ENCODE peak calls at places on chromosomes 3 and 15, in six cellular contexts. One of them, this sample, is unnamed.

GRCh38 chr3:177824841-177825240 is 627.6 kb upstream of the TBL1XR1 start:
- DNase-seq in endothelial cell of umbilical vein: no peak
- DNase-seq in K562: no peak
- DNase-seq in GM23248: no peak
- DNase-seq in fibroblast of lung: no peak
- DNase-seq in MM.1S: no peak
- DNase-seq in this sample: no peak

GRCh38 chr3:72275296-72275820 is 490.4 kb upstream of the PROK2 start:
- DNase-seq in endothelial cell of umbilical vein: no peak
- DNase-seq in K562: no peak
- DNase-seq in GM23248: peak
- DNase-seq in fibroblast of lung: peak
- DNase-seq in MM.1S: no peak
- DNase-seq in this sample: no peak

GRCh38 chr3:69504232-69504631 is 118.3 kb upstream of the FRMD4B start:
- DNase-seq in endothelial cell of umbilical vein: no peak
- DNase-seq in K562: no peak
- DNase-seq in GM23248: peak
- DNase-seq in fibroblast of lung: no peak
- DNase-seq in MM.1S: no peak
- DNase-seq in this sample: no peak

GRCh38 chr15:85306946-85307686 is 73.3 kb upstream of the AKAP13 start:
- DNase-seq in endothelial cell of umbilical vein: no peak
- DNase-seq in K562: no peak
- DNase-seq in GM23248: no peak
- DNase-seq in fibroblast of lung: no peak
- DNase-seq in MM.1S: no peak
- DNase-seq in this sample: no peak

GRCh38 chr15:63038926-63039673 is 3.4 kb upstream of the TPM1 start:
- DNase-seq in endothelial cell of umbilical vein: no peak
- DNase-seq in K562: no peak
- DNase-seq in GM23248: peak
- DNase-seq in fibroblast of lung: peak
- DNase-seq in MM.1S: no peak
- DNase-seq in this sample: no peak

GRCh38 chr15:38688761-38689160 is 124.1 kb upstream of the RASGRP1 start:
- DNase-seq in endothelial cell of umbilical vein: no peak
- DNase-seq in K562: no peak
- DNase-seq in GM23248: no peak
- DNase-seq in fibroblast of lung: no peak
- DNase-seq in MM.1S: no peak
- DNase-seq in this sample: no peak

GRCh38 chr3:73685061-73685460 is 60.3 kb upstream of the PDZRN3 start:
- DNase-seq in endothelial cell of umbilical vein: no peak
- DNase-seq in K562: no peak
- DNase-seq in GM23248: no peak
- DNase-seq in fibroblast of lung: no peak
- DNase-seq in MM.1S: no peak
- DNase-seq in this sample: peak

GRCh38 chr3:82743196-82743595 is 981.8 kb upstream of the GBE1 start:
- DNase-seq in endothelial cell of umbilical vein: no peak
- DNase-seq in K562: no peak
- DNase-seq in GM23248: no peak
- DNase-seq in fibroblast of lung: no peak
- DNase-seq in MM.1S: no peak
- DNase-seq in this sample: no peak

GRCh38 chr15:30990036-30990435 is 1.4 kb downstream of the MTMR10 start:
- DNase-seq in endothelial cell of umbilical vein: peak
- DNase-seq in K562: no peak
- DNase-seq in GM23248: peak
- DNase-seq in fibroblast of lung: no peak
- DNase-seq in MM.1S: peak
- DNase-seq in this sample: no peak

GRCh38 chr3:133563186-133563591 is 10.3 kb upstream of the CDV3 start:
- DNase-seq in endothelial cell of umbilical vein: no peak
- DNase-seq in K562: no peak
- DNase-seq in GM23248: peak
- DNase-seq in fibroblast of lung: peak
- DNase-seq in MM.1S: no peak
- DNase-seq in this sample: no peak

GRCh38 chr3:194491996-194492395 is 5.2 kb upstream of the ATP13A3 start:
- DNase-seq in endothelial cell of umbilical vein: no peak
- DNase-seq in K562: no peak
- DNase-seq in GM23248: no peak
- DNase-seq in fibroblast of lung: no peak
- DNase-seq in MM.1S: no peak
- DNase-seq in this sample: no peak
- H2AFZ ChIP-seq in endothelial cell of umbilical vein: no peak
- H2AFZ ChIP-seq in K562: no peak
- H2AFZ ChIP-seq in GM23248: no peak
- H2AFZ ChIP-seq in fibroblast of lung: no peak
- H2AFZ ChIP-seq in MM.1S: no peak
- H2AFZ ChIP-seq in this sample: no peak

DNA sequence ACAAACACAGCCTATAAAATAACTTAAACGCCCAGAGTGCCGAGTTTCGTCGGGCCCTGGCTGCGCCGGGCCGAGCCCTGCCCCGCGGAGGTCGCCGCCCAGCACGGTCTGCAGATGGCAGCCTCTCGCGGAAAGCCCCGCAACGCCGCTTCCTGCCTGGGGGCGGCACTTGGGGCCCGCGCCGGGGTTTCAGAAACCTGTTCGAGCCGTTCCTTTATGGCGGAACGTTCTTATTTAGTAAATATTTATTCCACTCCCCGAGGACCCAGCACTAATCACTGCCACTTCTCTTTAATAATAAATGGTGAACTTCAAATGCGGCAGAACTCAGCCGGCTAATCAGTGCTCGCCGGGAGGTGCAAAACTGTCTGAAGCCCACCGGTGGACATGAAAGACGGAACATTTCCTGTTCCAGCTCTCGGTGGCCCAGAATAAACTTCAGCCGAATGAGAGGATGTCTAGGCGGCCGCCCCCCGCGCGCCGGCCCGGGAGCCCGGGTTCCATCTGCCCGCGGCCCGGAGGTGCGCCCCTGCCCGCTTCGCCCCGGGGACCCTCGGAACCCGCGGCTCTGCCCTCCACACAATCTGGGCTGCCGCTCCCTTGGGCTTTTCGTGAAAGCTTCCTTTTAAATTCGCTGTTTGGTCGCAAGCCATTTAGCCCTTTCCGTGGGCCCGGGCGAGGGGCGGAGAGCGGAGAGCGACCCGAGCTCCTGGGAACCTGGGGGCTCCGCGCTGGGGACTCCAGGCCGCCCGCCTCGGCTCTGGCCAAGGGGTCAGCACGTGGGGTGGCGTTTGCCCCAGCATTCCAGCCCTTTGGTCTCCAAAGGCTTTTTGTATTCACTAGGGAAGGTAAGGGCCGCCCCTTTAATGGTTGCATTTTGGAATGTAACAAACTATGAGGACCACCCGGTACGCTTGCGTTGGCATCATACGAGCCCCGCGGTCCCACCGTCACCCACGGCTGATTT is 110.8 kb upstream of the ATP11B start:
- DNase-seq in endothelial cell of umbilical vein: peak
- DNase-seq in K562: peak
- DNase-seq in GM23248: peak
- DNase-seq in fibroblast of lung: peak
- DNase-seq in MM.1S: peak
- DNase-seq in this sample: peak
- TF ChIP-seq EZH2 in endothelial cell of umbilical vein: no peak
- TF ChIP-seq EZH2 in K562: no peak
- TF ChIP-seq EZH2 in GM23248: no peak
- TF ChIP-seq EZH2 in fibroblast of lung: no peak
- TF ChIP-seq EZH2 in MM.1S: no peak
- TF ChIP-seq EZH2 in this sample: no peak

DNA sequence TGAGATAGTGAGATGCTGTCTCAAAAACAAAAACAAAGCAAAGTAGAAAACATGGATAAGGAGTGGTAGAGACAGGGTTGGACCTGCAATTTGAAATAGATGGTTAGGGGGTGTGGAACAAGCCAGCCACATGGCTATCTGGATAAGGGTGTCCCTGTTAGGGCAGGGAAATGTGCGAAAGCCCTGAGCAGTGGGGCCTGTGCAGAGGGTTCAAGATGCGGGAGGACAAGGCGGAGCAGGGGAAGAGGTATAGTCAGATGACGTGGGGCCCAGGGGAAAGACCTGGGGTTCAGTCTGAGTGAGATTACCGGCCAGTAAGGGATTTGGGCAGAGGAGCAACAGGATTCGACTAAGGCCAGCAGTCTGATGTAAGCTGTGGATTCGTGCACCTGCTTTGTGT is 18.4 kb upstream of the NR2E3 start:
- DNase-seq in endothelial cell of umbilical vein: no peak
- DNase-seq in K562: no peak
- DNase-seq in GM23248: no peak
- DNase-seq in fibroblast of lung: no peak
- DNase-seq in MM.1S: no peak
- DNase-seq in this sample: no peak
- H3K4me2 ChIP-seq in endothelial cell of umbilical vein: no peak
- H3K4me2 ChIP-seq in K562: no peak
- H3K4me2 ChIP-seq in GM23248: no peak
- H3K4me2 ChIP-seq in fibroblast of lung: no peak
- H3K4me2 ChIP-seq in MM.1S: no peak
- H3K4me2 ChIP-seq in this sample: no peak

GRCh38 chr3:151866711-151867410 is 6.6 kb upstream of the SUCNR1 start:
- DNase-seq in endothelial cell of umbilical vein: peak
- DNase-seq in K562: no peak
- DNase-seq in GM23248: no peak
- DNase-seq in fibroblast of lung: no peak
- DNase-seq in MM.1S: no peak
- DNase-seq in this sample: no peak

GRCh38 chr3:151864423-151865101 is 8.9 kb upstream of the SUCNR1 start:
- DNase-seq in endothelial cell of umbilical vein: peak
- DNase-seq in K562: no peak
- DNase-seq in GM23248: peak
- DNase-seq in fibroblast of lung: peak
- DNase-seq in MM.1S: no peak
- DNase-seq in this sample: no peak

GRCh38 chr3:151859125-151859741 is 14.2 kb upstream of the SUCNR1 start:
- DNase-seq in endothelial cell of umbilical vein: no peak
- DNase-seq in K562: no peak
- DNase-seq in GM23248: no peak
- DNase-seq in fibroblast of lung: peak
- DNase-seq in MM.1S: no peak
- DNase-seq in this sample: no peak

GRCh38 chr3:151859905-151860304 is 13.5 kb upstream of the SUCNR1 start:
- DNase-seq in endothelial cell of umbilical vein: no peak
- DNase-seq in K562: no peak
- DNase-seq in GM23248: no peak
- DNase-seq in fibroblast of lung: peak
- DNase-seq in MM.1S: no peak
- DNase-seq in this sample: no peak

GRCh38 chr3:151863611-151864010 is 9.8 kb upstream of the SUCNR1 start:
- DNase-seq in endothelial cell of umbilical vein: peak
- DNase-seq in K562: no peak
- DNase-seq in GM23248: peak
- DNase-seq in fibroblast of lung: peak
- DNase-seq in MM.1S: no peak
- DNase-seq in this sample: no peak
- H2AFZ ChIP-seq in endothelial cell of umbilical vein: peak
- H2AFZ ChIP-seq in K562: no peak
- H2AFZ ChIP-seq in GM23248: peak
- H2AFZ ChIP-seq in fibroblast of lung: peak
- H2AFZ ChIP-seq in MM.1S: no peak
- H2AFZ ChIP-seq in this sample: no peak

GRCh38 chr15:88255496-88256171 is 905 bp downstream of the NTRK3 start:
- DNase-seq in endothelial cell of umbilical vein: peak
- DNase-seq in K562: no peak
- DNase-seq in GM23248: peak
- DNase-seq in fibroblast of lung: peak
- DNase-seq in MM.1S: peak
- DNase-seq in this sample: peak
- TF ChIP-seq EZH2 in endothelial cell of umbilical vein: peak
- TF ChIP-seq EZH2 in K562: no peak
- TF ChIP-seq EZH2 in GM23248: no peak
- TF ChIP-seq EZH2 in fibroblast of lung: peak
- TF ChIP-seq EZH2 in MM.1S: no peak
- TF ChIP-seq EZH2 in this sample: peak